ENCODE peak calls at places on chromosomes 5 and 9, in four cellular contexts. Q is astrocyte, I is Panc1, O is lower lobe of right lung. A is an unnamed sample. For H3K36me3 and H3K27me3, the result is how much of the 10 kb centered on the place peaks cover.

GRCh38 chr9:101977614-101978210 is 239.3 kb upstream of the GRIN3A start:
- DNase-seq in Q (no peak), I (no peak), O (no peak), A (peak)

GRCh38 chr5:10307206-10308148 is at the start of gene CMBL:
- DNase-seq in Q (peak), I (no peak), O (peak), A (no peak)

GRCh38 chr9:125663127-125663526 is 43.9 kb downstream of the MAPKAP1 start:
- DNase-seq in Q (peak), I (peak), O (no peak), A (peak)

GRCh38 chr5:138149530-138149929 is 10.3 kb upstream of the NME5 start:
- DNase-seq in Q (peak), I (no peak), O (no peak), A (no peak)

GRCh38 chr9:36328798-36329411 is 70.7 kb upstream of the GNE start:
- DNase-seq in Q (peak), I (peak), O (no peak), A (peak)

GRCh38 chr9:27206041-27206440 is 90.9 kb downstream of the EQTN start:
- DNase-seq in Q (no peak), I (no peak), O (no peak), A (no peak)

GRCh38 chr5:144356489-144356888 is 185.8 kb downstream of the KCTD16 start:
- DNase-seq in Q (no peak), I (no peak), O (no peak), A (no peak)

GRCh38 chr5:111058064-111058463 is 13.4 kb upstream of the TSLP start:
- DNase-seq in Q (no peak), I (no peak), O (no peak), A (no peak)

GRCh38 chr9:77177894-77178794 is 810 bp downstream of the VPS13A start:
- DNase-seq in Q (peak), I (no peak), O (peak), A (no peak)

GRCh38 chr9:133701981-133702797 is 36.0 kb downstream of the SARDH start:
- DNase-seq in Q (peak), I (no peak), O (peak), A (no peak)

GRCh38 chr9:38172601-38173000 is 103.6 kb upstream of the SHB start:
- DNase-seq in Q (no peak), I (no peak), O (no peak), A (no peak)

GRCh38 chr5:21649969-21650368 is 1203.2 kb downstream of the CDH12 start:
- DNase-seq in Q (no peak), I (no peak), O (no peak), A (no peak)

DNA sequence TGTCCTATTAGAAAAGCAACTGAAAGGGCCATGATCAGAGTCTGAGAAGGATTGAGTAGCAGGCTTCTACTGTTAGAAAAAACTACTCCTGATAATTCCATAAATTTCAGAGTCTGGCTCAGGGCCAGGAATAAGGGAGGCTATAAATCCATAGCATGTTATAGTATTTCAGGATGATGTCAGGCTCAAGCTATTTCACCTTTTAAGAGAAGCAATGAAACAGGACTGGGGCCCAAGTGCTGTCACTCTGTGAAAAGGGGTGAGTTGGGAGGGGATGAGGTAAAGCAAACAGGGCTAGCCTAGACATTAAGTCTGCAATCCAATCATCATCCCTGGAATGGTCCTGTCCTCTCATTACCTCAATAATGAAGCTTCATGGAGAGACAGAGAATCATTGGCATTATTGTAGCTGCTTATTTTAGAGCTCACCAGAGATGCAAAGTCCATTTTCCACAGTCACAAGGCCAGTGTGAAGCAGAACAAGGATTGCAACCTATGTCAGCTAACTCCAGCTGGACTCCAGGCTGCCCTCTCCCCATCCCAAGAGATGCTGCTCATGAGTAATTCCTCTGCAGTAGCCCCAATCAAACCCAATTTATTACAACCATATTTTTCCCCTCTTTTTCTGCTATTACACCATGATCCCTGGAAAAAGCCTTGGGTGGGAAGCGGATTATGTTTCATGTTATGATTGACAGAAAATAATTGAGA is 56.0 kb downstream of the PAPPA start:
- DNase-seq in Q (no peak), I (no peak), O (no peak), A (no peak)
- H3K36me3 ChIP-seq in Q (under half), I (under half), O (under half), A (under half)

GRCh38 chr9:124011460-124012301 is at the start of gene LHX2:
- DNase-seq in Q (peak), I (no peak), O (no peak), A (no peak)
- H3K27me3 ChIP-seq in Q (half or more), I (under half), O (half or more), A (half or more)

GRCh38 chr5:95794070-95794516 is 28.4 kb downstream of the GLRX start:
- DNase-seq in Q (peak), I (no peak), O (no peak), A (no peak)
- H3K36me3 ChIP-seq in Q (under half), I (under half), O (under half), A (under half)

DNA sequence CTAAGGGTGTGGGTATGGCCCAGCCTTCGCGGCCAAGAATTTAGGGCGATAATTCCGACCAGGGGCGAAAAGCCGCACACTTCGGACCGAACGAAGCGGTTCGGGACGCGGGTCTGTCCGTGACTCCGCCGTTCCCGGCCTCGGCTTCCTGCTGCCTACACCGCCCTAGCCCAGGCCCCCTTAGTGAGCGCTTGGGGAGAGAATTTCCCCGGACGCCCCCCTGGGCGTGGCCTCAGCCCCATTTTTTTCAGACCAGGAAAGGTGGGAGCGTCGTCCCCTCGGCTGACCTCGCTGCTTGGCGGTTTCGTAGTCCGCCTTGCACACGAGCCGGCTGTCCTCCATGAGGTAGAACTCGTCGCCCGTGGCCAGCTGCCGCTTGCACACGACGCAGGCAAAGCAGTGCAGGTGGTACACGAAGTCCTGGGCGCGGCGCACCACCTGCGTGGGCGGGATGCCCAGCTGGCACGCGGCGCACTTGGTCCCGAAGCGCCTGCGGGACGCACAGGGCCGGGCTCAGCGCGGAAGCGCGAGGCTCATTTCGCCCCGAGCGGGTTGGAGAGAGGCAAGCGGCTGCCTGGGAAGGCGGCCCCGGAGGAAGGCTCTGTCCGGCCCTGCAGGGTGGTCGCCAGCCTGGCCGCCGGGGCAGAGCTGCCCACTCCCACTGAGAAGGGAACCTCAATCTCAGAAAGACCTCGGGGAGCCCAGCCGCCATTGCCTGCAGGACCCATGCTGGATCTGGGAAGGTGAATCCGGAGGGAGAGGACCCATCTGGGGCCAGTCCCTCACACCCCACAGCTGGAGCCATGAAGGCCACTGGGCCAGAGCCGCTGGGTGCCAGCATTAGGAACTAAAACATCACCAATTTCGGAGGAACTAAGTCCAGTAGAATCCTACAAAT is 5.3 kb downstream of the LHX3 start:
- DNase-seq in Q (no peak), I (no peak), O (no peak), A (no peak)
- H3K27me3 ChIP-seq in Q (half or more), I (under half), O (half or more), A (half or more)

GRCh38 chr9:21802418-21803000 is at the start of gene MTAP:
- DNase-seq in Q (peak), I (no peak), O (peak), A (peak)

GRCh38 chr9:21806644-21807043 is 4.2 kb downstream of the MTAP start:
- DNase-seq in Q (no peak), I (no peak), O (no peak), A (no peak)

GRCh38 chr9:21803674-21804048 is 1.2 kb downstream of the MTAP start:
- DNase-seq in Q (peak), I (no peak), O (no peak), A (no peak)

GRCh38 chr9:21804791-21805190 is 2.4 kb downstream of the MTAP start:
- DNase-seq in Q (no peak), I (no peak), O (no peak), A (no peak)

GRCh38 chr9:21804336-21804735 is 1.9 kb downstream of the MTAP start:
- DNase-seq in Q (no peak), I (no peak), O (no peak), A (no peak)
- H3K36me3 ChIP-seq in Q (under half), I (under half), O (under half), A (under half)

GRCh38 chr9:84140535-84141101 is 160.0 kb downstream of the RMI1 start:
- DNase-seq in Q (peak), I (no peak), O (no peak), A (no peak)

GRCh38 chr9:84138543-84138942 is 157.9 kb downstream of the RMI1 start:
- DNase-seq in Q (no peak), I (no peak), O (no peak), A (no peak)

GRCh38 chr9:84139296-84140100 is 158.9 kb downstream of the RMI1 start:
- DNase-seq in Q (peak), I (no peak), O (no peak), A (no peak)

GRCh38 chr9:84137968-84138367 is 157.4 kb downstream of the RMI1 start:
- DNase-seq in Q (no peak), I (no peak), O (no peak), A (no peak)

GRCh38 chr9:84136119-84136868 is 155.7 kb downstream of the RMI1 start:
- DNase-seq in Q (peak), I (no peak), O (no peak), A (no peak)
- H3K27me3 ChIP-seq in Q (under half), I (under half), O (under half), A (under half)